ENCODE peak calls at places on chromosomes 13 and 19, in seven cellular contexts. Y is GM23248; O is lower lobe of right lung; R is left cardiac atrium; D is fibroblast of pulmonary artery; J is type B pancreatic cell; T is activated CD4-positive, alpha-beta T cell treated with anti-CD3 and anti-CD28 coated beads for 36 hours. V is an unnamed sample.

GRCh38 chr19:57642396-57643046 is 9.6 kb downstream of the ZNF211 start:
- DNase-seq in Y (no peak), O (no peak), R (no peak), D (no peak), J (no peak), T (no peak), V (no peak)

GRCh38 chr13:91699863-91700262 is 301.4 kb downstream of the GPC5 start:
- DNase-seq in Y (no peak), O (no peak), R (no peak), D (no peak), J (no peak), T (no peak), V (no peak)

GRCh38 chr19:4732680-4733114 is 9.1 kb upstream of the DPP9 start:
- DNase-seq in Y (peak; percentile 75), O (no peak), R (no peak), D (peak; percentile 73), J (no peak), T (peak; percentile 76), V (peak; percentile 35)

GRCh38 chr13:57627663-57628062 is 3.9 kb upstream of the PCDH17 start:
- DNase-seq in Y (peak; percentile 36), O (no peak), R (no peak), D (peak; percentile 51), J (no peak), T (no peak), V (peak; percentile 46)

GRCh38 chr13:39144941-39145533 is 106.8 kb downstream of the NHLRC3 start:
- DNase-seq in Y (peak; percentile 79), O (no peak), R (peak; percentile 46), D (peak; percentile 85), J (no peak), T (peak; percentile 59), V (peak; percentile 62)

GRCh38 chr13:34356686-34357434 is 538.9 kb downstream of the RFC3 start:
- DNase-seq in Y (no peak), O (no peak), R (no peak), D (no peak), J (no peak), T (no peak), V (no peak)

GRCh38 chr19:19562665-19563347 is 24.7 kb downstream of the CILP2 start:
- DNase-seq in Y (no peak), O (no peak), R (no peak), D (no peak), J (no peak), T (peak; percentile 63), V (no peak)

GRCh38 chr19:44777715-44778347 is at the start of gene CBLC:
- DNase-seq in Y (peak; percentile 8), O (peak; percentile 82), R (no peak), D (no peak), J (peak; percentile 77), T (no peak), V (no peak)

GRCh38 chr19:50639121-50640112 is at the start of gene SYT3:
- DNase-seq in Y (peak; percentile 72), O (peak; percentile 59), R (peak; percentile 73), D (peak; percentile 53), J (no peak), T (peak; percentile 67), V (no peak)

GRCh38 chr13:102563267-102563666 is 33.5 kb upstream of the TPP2 start:
- DNase-seq in Y (no peak), O (no peak), R (no peak), D (no peak), J (no peak), T (no peak), V (no peak)

GRCh38 chr19:16301999-16302694 is 22.5 kb upstream of the KLF2 start:
- DNase-seq in Y (peak; percentile 63), O (no peak), R (no peak), D (peak; percentile 39), J (no peak), T (no peak), V (peak; percentile 68)

GRCh38 chr13:25196971-25197370 is 24.9 kb upstream of the AMER2 start:
- DNase-seq in Y (no peak), O (no peak), R (no peak), D (no peak), J (no peak), T (no peak), V (no peak)

GRCh38 chr13:111566567-111566966 is 246.1 kb downstream of the TEX29 start:
- DNase-seq in Y (no peak), O (no peak), R (no peak), D (no peak), J (no peak), T (no peak), V (no peak)

GRCh38 chr13:29503041-29503837 is 92.2 kb downstream of the SLC7A1 start:
- DNase-seq in Y (no peak), O (no peak), R (no peak), D (no peak), J (no peak), T (peak; percentile 34), V (peak; percentile 21)

GRCh38 chr13:99868767-99869166 is 102.8 kb downstream of the ZIC5 start:
- DNase-seq in Y (no peak), O (no peak), R (no peak), D (no peak), J (no peak), T (no peak), V (no peak)

GRCh38 chr19:34662919-34663318 is 14.0 kb downstream of the SCGB2B2 start:
- DNase-seq in Y (peak; percentile 53), O (no peak), R (no peak), D (peak; percentile 6), J (no peak), T (peak; percentile 71), V (no peak)

GRCh38 chr19:11361037-11361770 is 6.0 kb downstream of the PLPPR2 start:
- DNase-seq in Y (no peak), O (peak; percentile 84), R (peak; percentile 64), D (no peak), J (no peak), T (peak; percentile 52), V (no peak)

GRCh38 chr13:27264181-27264580 is 6.4 kb upstream of the RASL11A start:
- DNase-seq in Y (peak; percentile 90), O (no peak), R (peak; percentile 34), D (peak; percentile 62), J (no peak), T (no peak), V (peak; percentile 73)

GRCh38 chr13:39417131-39417530 is 185.9 kb downstream of the LHFPL6 start:
- DNase-seq in Y (peak; percentile 22), O (no peak), R (peak; percentile 22), D (peak; percentile 34), J (no peak), T (no peak), V (peak; percentile 15)

GRCh38 chr13:30698023-30698422 is 37.3 kb upstream of the ALOX5AP start:
- DNase-seq in Y (peak; percentile 77), O (no peak), R (no peak), D (peak; percentile 35), J (peak; percentile 25), T (no peak), V (peak; percentile 90)

GRCh38 chr19:16615788-16616187 is 12.2 kb downstream of the MED26 start:
- DNase-seq in Y (no peak), O (no peak), R (no peak), D (no peak), J (no peak), T (no peak), V (no peak)

GRCh38 chr19:31349160-31349881 is at the start of gene TSHZ3:
- DNase-seq in Y (peak; percentile 84), O (peak; percentile 77), R (peak; percentile 83), D (peak; percentile 92), J (peak; percentile 82), T (peak; percentile 71), V (peak; percentile 94)